ENCODE peak calls at places on chromosomes 12 and 14, in seven cellular contexts. One of them, this sample, is unnamed.

GRCh38 chr12:115464008-115464672 is 780.2 kb upstream of the TBX3 start:
- DNase-seq in GM03348: no peak
- DNase-seq in NK-92 treated with Interleukin-12 subunit alpha and Interleukin-12 subunit beta, amount 100 ng/mL, for 24 hours: no peak
- DNase-seq in NCI-H774: no peak
- DNase-seq in NCI-H2171 treated with DMSO at 0.1 percent for 48 hours: no peak
- DNase-seq in HS-27A: no peak
- DNase-seq in RCC 7860: no peak
- DNase-seq in this sample: no peak

GRCh38 chr12:127559349-127560040 is 707.5 kb upstream of the TMEM132C start:
- DNase-seq in NCI-H2171 treated with DMSO at 0.1 percent for 48 hours: peak; percentile 1
- DNase-seq in NK-92 treated with Interleukin-12 subunit alpha and Interleukin-12 subunit beta, amount 100 ng/mL, for 24 hours: peak; percentile 65
- DNase-seq in HS-27A: peak; percentile 41
- DNase-seq in NCI-H774: peak; percentile 99
- DNase-seq in RCC 7860: peak; percentile 86
- DNase-seq in GM03348: peak; percentile 73
- DNase-seq in this sample: no peak

GRCh38 chr12:991350-992278 is 591 bp downstream of the ERC1 start:
- DNase-seq in RCC 7860: no peak
- DNase-seq in NK-92 treated with Interleukin-12 subunit alpha and Interleukin-12 subunit beta, amount 100 ng/mL, for 24 hours: peak; percentile 14
- DNase-seq in NCI-H2171 treated with DMSO at 0.1 percent for 48 hours: peak; percentile 76
- DNase-seq in HS-27A: no peak
- DNase-seq in NCI-H774: peak; percentile 75
- DNase-seq in GM03348: peak; percentile 76
- DNase-seq in this sample: no peak

GRCh38 chr12:127293507-127294310 is 973.3 kb upstream of the TMEM132C start:
- DNase-seq in GM03348: peak; percentile 82
- DNase-seq in HS-27A: no peak
- DNase-seq in NK-92 treated with Interleukin-12 subunit alpha and Interleukin-12 subunit beta, amount 100 ng/mL, for 24 hours: no peak
- DNase-seq in RCC 7860: peak; percentile 44
- DNase-seq in NCI-H774: peak; percentile 47
- DNase-seq in NCI-H2171 treated with DMSO at 0.1 percent for 48 hours: no peak
- DNase-seq in this sample: no peak

GRCh38 chr14:24483604-24484252 is 24.3 kb downstream of the CMA1 start:
- DNase-seq in NCI-H2171 treated with DMSO at 0.1 percent for 48 hours: no peak
- DNase-seq in NK-92 treated with Interleukin-12 subunit alpha and Interleukin-12 subunit beta, amount 100 ng/mL, for 24 hours: no peak
- DNase-seq in NCI-H774: no peak
- DNase-seq in GM03348: no peak
- DNase-seq in HS-27A: no peak
- DNase-seq in RCC 7860: peak; percentile 20
- DNase-seq in this sample: no peak

GRCh38 chr12:63206908-63207307 is 55.9 kb upstream of the AVPR1A start:
- DNase-seq in RCC 7860: no peak
- DNase-seq in NCI-H2171 treated with DMSO at 0.1 percent for 48 hours: no peak
- DNase-seq in GM03348: no peak
- DNase-seq in NK-92 treated with Interleukin-12 subunit alpha and Interleukin-12 subunit beta, amount 100 ng/mL, for 24 hours: no peak
- DNase-seq in HS-27A: no peak
- DNase-seq in NCI-H774: peak; percentile 58
- DNase-seq in this sample: no peak

GRCh38 chr12:43338848-43339526 is 213.0 kb downstream of the ADAMTS20 start:
- DNase-seq in NCI-H774: peak; percentile 57
- DNase-seq in NCI-H2171 treated with DMSO at 0.1 percent for 48 hours: peak; percentile 68
- DNase-seq in NK-92 treated with Interleukin-12 subunit alpha and Interleukin-12 subunit beta, amount 100 ng/mL, for 24 hours: no peak
- DNase-seq in RCC 7860: peak; percentile 72
- DNase-seq in HS-27A: peak; percentile 30
- DNase-seq in GM03348: peak; percentile 51
- DNase-seq in this sample: peak; percentile 18

GRCh38 chr12:52162971-52163370 is 28.8 kb downstream of the KRT80 start:
- DNase-seq in NCI-H774: no peak
- DNase-seq in NCI-H2171 treated with DMSO at 0.1 percent for 48 hours: no peak
- DNase-seq in RCC 7860: no peak
- DNase-seq in HS-27A: no peak
- DNase-seq in GM03348: no peak
- DNase-seq in NK-92 treated with Interleukin-12 subunit alpha and Interleukin-12 subunit beta, amount 100 ng/mL, for 24 hours: no peak
- DNase-seq in this sample: no peak

GRCh38 chr14:63960926-63961567 is 108.2 kb downstream of the SYNE2 start:
- DNase-seq in NK-92 treated with Interleukin-12 subunit alpha and Interleukin-12 subunit beta, amount 100 ng/mL, for 24 hours: no peak
- DNase-seq in HS-27A: peak; percentile 27
- DNase-seq in NCI-H774: no peak
- DNase-seq in RCC 7860: no peak
- DNase-seq in NCI-H2171 treated with DMSO at 0.1 percent for 48 hours: no peak
- DNase-seq in GM03348: peak; percentile 9
- DNase-seq in this sample: no peak